ENCODE peak calls at places on chromosomes 4 and X, in ten cellular contexts. J is HL-60; D is IMR-90; K is effector memory CD4-positive, alpha-beta T cell; Q is GM23338; E is ovary; L is iPS DF 6.9; T is pancreas; C is GM23248; M is PC-3. V is an unnamed sample. For H3K27me3, the result is how much of the 10 kb centered on the place peaks cover.

GRCh38 chrX:70455366-70456202 is 10.9 kb downstream of the DLG3 start:
- DNase-seq in J (no peak), Q (peak), L (no peak), T (peak), M (peak), K (no peak), E (no peak), D (no peak), C (no peak), V (no peak)

GRCh38 chr4:39792128-39792527 is 94.2 kb downstream of the UBE2K start:
- DNase-seq in K (no peak), D (no peak), J (no peak), Q (no peak), C (no peak), L (no peak), E (no peak), M (no peak), T (no peak), V (no peak)

GRCh38 chr4:184255917-184256642 is 38.4 kb upstream of the ENPP6 start:
- DNase-seq in Q (no peak), L (no peak), K (no peak), M (no peak), D (no peak), J (no peak), C (no peak), E (no peak), T (no peak), V (no peak)

GRCh38 chrX:100768679-100769338 is 36.9 kb upstream of the SYTL4 start:
- DNase-seq in C (peak), M (peak), K (peak), Q (peak), T (peak), J (peak), L (peak), D (peak), E (peak), V (peak)

GRCh38 chr4:123415977-123416376 is 19.4 kb downstream of the SPRY1 start:
- DNase-seq in M (peak), J (peak), K (peak), E (no peak), L (no peak), D (peak), Q (no peak), C (peak), T (no peak), V (no peak)

GRCh38 chr4:125042031-125042430 is 272.7 kb upstream of the FAT4 start:
- DNase-seq in Q (no peak), D (no peak), C (no peak), J (no peak), L (no peak), M (no peak), T (no peak), E (no peak), K (no peak), V (no peak)

GRCh38 chr4:157895205-157895604 is 277.6 kb downstream of the GASK1B start:
- DNase-seq in M (no peak), K (no peak), J (no peak), Q (peak), T (no peak), C (no peak), E (no peak), D (no peak), L (no peak), V (no peak)

GRCh38 chr4:147689062-147689461 is 5.1 kb upstream of the PRMT9 start:
- DNase-seq in J (no peak), L (no peak), D (no peak), E (no peak), C (peak), Q (no peak), T (no peak), M (no peak), K (no peak), V (no peak)

GRCh38 chr4:119103263-119103662 is 32.4 kb upstream of the MYOZ2 start:
- DNase-seq in Q (peak), E (no peak), J (peak), T (no peak), D (peak), L (no peak), M (peak), K (no peak), C (peak), V (peak)

DNA sequence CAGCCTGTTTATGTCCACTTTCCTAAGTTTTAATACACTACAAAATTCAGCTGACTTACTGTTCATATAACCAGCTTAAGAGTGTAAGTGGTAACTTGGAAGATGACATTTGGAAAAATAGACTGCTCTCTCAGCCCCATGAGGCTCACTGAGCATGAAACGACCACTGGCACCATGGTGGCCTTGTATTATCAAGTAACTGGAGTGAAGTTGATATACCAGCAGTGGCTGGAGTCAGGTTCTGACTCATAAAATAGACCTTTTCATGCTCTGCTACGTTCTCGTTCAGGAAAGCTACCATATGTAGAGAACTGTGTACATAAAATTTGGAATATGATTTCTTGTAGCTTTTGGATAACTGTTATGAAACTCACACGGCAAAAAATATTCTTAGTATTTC is 2151.5 kb upstream of the TENM3 start:
- DNase-seq in M (no peak), Q (no peak), K (no peak), L (no peak), D (no peak), T (no peak), E (no peak), J (no peak), C (no peak), V (no peak)
- H3K27me3 ChIP-seq in M (under half), Q (under half), K (under half), L (under half), D (under half), T (under half), E (under half), J (under half), C (under half), V (under half)

DNA sequence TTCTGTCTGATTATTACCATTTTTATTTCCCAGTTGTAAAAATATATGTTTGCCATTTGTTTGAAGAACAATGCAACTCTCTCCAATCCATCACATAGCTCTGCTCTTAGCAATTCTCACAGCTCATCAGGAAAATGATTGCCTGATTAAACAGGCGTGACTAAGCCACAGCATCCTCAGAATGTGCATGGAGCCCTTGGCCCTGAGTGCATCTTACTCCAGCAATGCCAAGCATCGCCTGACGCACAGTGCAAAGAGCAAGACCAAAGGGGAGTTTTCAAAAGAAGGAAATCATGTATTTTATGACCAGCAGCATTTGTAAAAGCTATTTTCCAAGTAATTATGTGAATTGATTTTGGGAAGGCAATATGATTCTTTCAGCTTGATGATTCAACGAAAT is 137.9 kb upstream of the FAM9B start:
- DNase-seq in C (peak), T (no peak), J (no peak), Q (no peak), K (no peak), D (peak), E (no peak), L (no peak), M (peak), V (no peak)
- H3K27me3 ChIP-seq in C (under half), T (under half), J (under half), Q (under half), K (under half), D (under half), E (under half), L (under half), M (under half), V (under half)

DNA sequence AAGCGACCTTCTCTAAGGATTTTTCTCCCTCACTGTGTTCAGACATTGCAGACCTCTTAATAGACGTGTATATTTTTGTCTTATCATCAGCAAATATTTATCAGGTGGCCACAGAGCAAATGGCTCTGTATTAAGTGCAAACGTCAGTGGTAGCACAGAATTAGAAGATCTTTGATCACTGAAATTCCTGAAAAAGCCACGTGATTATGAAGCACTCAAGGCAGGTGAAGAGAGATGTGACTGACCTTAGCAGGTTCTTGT is 105.9 kb upstream of the TBC1D9 start:
- DNase-seq in Q (no peak), E (no peak), J (no peak), T (no peak), M (no peak), C (no peak), K (no peak), D (no peak), L (no peak), V (no peak)
- H3K27me3 ChIP-seq in Q (under half), E (under half), J (under half), T (under half), M (under half), C (under half), K (under half), D (under half), L (under half), V (under half)

GRCh38 chrX:56031409-56031808 is 200.7 kb upstream of the KLF8 start:
- DNase-seq in J (no peak), T (peak), Q (no peak), M (no peak), L (no peak), E (no peak), C (no peak), D (no peak), K (no peak), V (no peak)
- H3K27me3 ChIP-seq in J (under half), T (under half), Q (under half), M (under half), L (under half), E (under half), C (under half), D (under half), K (under half), V (under half)

GRCh38 chr4:6222761-6223292 is 22.5 kb upstream of the JAKMIP1 start:
- DNase-seq in C (no peak), D (no peak), E (no peak), Q (peak), K (no peak), J (no peak), M (peak), T (no peak), L (no peak), V (no peak)
- H3K27me3 ChIP-seq in C (under half), D (under half), E (under half), Q (under half), K (under half), J (under half), M (under half), T (under half), L (under half), V (under half)

V was measured in gastrocnemius medialis.